ENCODE peak calls at places on chromosomes 2 and 18, in eight cellular contexts. B is adrenal gland, K is endothelial cell of umbilical vein, O is HCT116, M is heart left ventricle, A is body of pancreas, T is gastrocnemius medialis, C is uterus. V is an unnamed sample. For H3K4me1, the result is how much of the 10 kb centered on the place peaks cover.

GRCh38 chr18:32095156-32095555 is 3.5 kb downstream of the RNF138 start:
- DNase-seq in B (no peak), K (no peak), O (no peak), M (no peak), A (no peak), T (no peak), C (no peak), V (no peak)

GRCh38 chr2:198309081-198309480 is 504.7 kb downstream of the PLCL1 start:
- DNase-seq in B (no peak), K (no peak), O (no peak), M (no peak), A (no peak), T (no peak), C (no peak), V (no peak)

GRCh38 chr2:207131634-207132418 is 33.9 kb downstream of the KLF7 start:
- DNase-seq in B (no peak), K (peak), O (no peak), M (no peak), A (no peak), T (no peak), C (no peak), V (no peak)

GRCh38 chr18:69895081-69896047 is 52.3 kb downstream of the CD226 start:
- DNase-seq in B (no peak), K (no peak), O (no peak), M (no peak), A (no peak), T (no peak), C (no peak), V (no peak)

GRCh38 chr2:173076557-173077345 is 1.1 kb downstream of the MAP3K20 start:
- DNase-seq in B (no peak), K (peak), O (no peak), M (peak), A (peak), T (no peak), C (peak), V (no peak)

GRCh38 chr2:61660511-61661388 is 122.6 kb upstream of the XPO1 start:
- DNase-seq in B (peak), K (no peak), O (no peak), M (peak), A (peak), T (peak), C (no peak), V (no peak)

GRCh38 chr2:201116959-201117734 is 1.2 kb downstream of the CFLAR start:
- DNase-seq in B (peak), K (peak), O (peak), M (peak), A (peak), T (peak), C (peak), V (no peak)

GRCh38 chr2:180520206-180520605 is 460.2 kb upstream of the UBE2E3 start:
- DNase-seq in B (no peak), K (peak), O (peak), M (no peak), A (no peak), T (no peak), C (no peak), V (no peak)

GRCh38 chr2:96727431-96727830 is 12.4 kb downstream of the LMAN2L start:
- DNase-seq in B (no peak), K (no peak), O (no peak), M (no peak), A (no peak), T (no peak), C (no peak), V (no peak)

GRCh38 chr18:51107082-51107481 is 77.1 kb downstream of the SMAD4 start:
- DNase-seq in B (no peak), K (no peak), O (no peak), M (no peak), A (peak), T (no peak), C (no peak), V (no peak)

GRCh38 chr2:142025394-142025793 is 105.4 kb downstream of the LRP1B start:
- DNase-seq in B (no peak), K (no peak), O (no peak), M (no peak), A (no peak), T (no peak), C (no peak), V (no peak)

GRCh38 chr18:47978603-47979002 is 48.1 kb upstream of the SMAD2 start:
- DNase-seq in B (no peak), K (no peak), O (no peak), M (no peak), A (no peak), T (no peak), C (no peak), V (no peak)

GRCh38 chr2:44429034-44429433 is 67.3 kb downstream of the CAMKMT start:
- DNase-seq in B (no peak), K (no peak), O (no peak), M (no peak), A (no peak), T (no peak), C (no peak), V (no peak)

GRCh38 chr2:235570256-235570655 is 76.4 kb downstream of the AGAP1 start:
- DNase-seq in B (no peak), K (no peak), O (no peak), M (no peak), A (no peak), T (no peak), C (no peak), V (no peak)

GRCh38 chr18:13386891-13387801 is 168.6 kb downstream of the LDLRAD4 start:
- DNase-seq in B (peak), K (no peak), O (no peak), M (no peak), A (no peak), T (no peak), C (no peak), V (no peak)

GRCh38 chr2:317501-318424 is 29.9 kb upstream of the ALKAL2 start:
- DNase-seq in B (no peak), K (no peak), O (no peak), M (no peak), A (peak), T (no peak), C (no peak), V (no peak)

GRCh38 chr18:9082763-9083510 is 19.6 kb upstream of the NDUFV2 start:
- DNase-seq in B (no peak), K (no peak), O (no peak), M (no peak), A (no peak), T (no peak), C (no peak), V (no peak)

GRCh38 chr2:70958759-70959158 is 19.7 kb upstream of the ANKRD53 start:
- DNase-seq in B (no peak), K (no peak), O (no peak), M (peak), A (no peak), T (no peak), C (peak), V (peak)

GRCh38 chr18:21805771-21806366 is 65.3 kb downstream of the MIB1 start:
- DNase-seq in B (no peak), K (no peak), O (no peak), M (no peak), A (no peak), T (no peak), C (no peak), V (no peak)

GRCh38 chr2:10267551-10268465 is 34.9 kb upstream of the HPCAL1 start:
- DNase-seq in B (peak), K (no peak), O (no peak), M (no peak), A (peak), T (peak), C (peak), V (no peak)

GRCh38 chr2:222671259-222672067 is at the start of gene MOGAT1:
- DNase-seq in B (no peak), K (no peak), O (no peak), M (peak), A (peak), T (no peak), C (no peak), V (no peak)

GRCh38 chr2:126359494-126359893 is 296.5 kb upstream of the GYPC start:
- DNase-seq in B (no peak), K (no peak), O (no peak), M (no peak), A (no peak), T (no peak), C (no peak), V (no peak)

GRCh38 chr18:36640005-36640952 is 188.5 kb downstream of the TPGS2 start:
- DNase-seq in B (no peak), K (no peak), O (no peak), M (no peak), A (no peak), T (no peak), C (no peak), V (no peak)

GRCh38 chr2:163604941-163605555 is 130.8 kb downstream of the FIGN start:
- DNase-seq in B (no peak), K (no peak), O (no peak), M (no peak), A (no peak), T (no peak), C (no peak), V (no peak)

GRCh38 chr2:206615417-206616089 is 26.7 kb upstream of the FAM237A start:
- DNase-seq in B (no peak), K (no peak), O (no peak), M (no peak), A (no peak), T (no peak), C (no peak), V (no peak)

GRCh38 chr2:88626171-88627054 is 851 bp downstream of the EIF2AK3 start:
- DNase-seq in B (peak), K (peak), O (no peak), M (peak), A (peak), T (peak), C (peak), V (no peak)

GRCh38 chr2:149225446-149225845 is 104.9 kb upstream of the LYPD6 start:
- DNase-seq in B (no peak), K (no peak), O (no peak), M (no peak), A (no peak), T (no peak), C (no peak), V (no peak)

GRCh38 chr2:128444816-128445532 is 126.3 kb upstream of the HS6ST1 start:
- DNase-seq in B (peak), K (no peak), O (no peak), M (peak), A (no peak), T (no peak), C (peak), V (peak)

GRCh38 chr2:4020153-4020552 is 316.8 kb downstream of the DCDC2C start:
- DNase-seq in B (no peak), K (no peak), O (no peak), M (no peak), A (no peak), T (no peak), C (no peak), V (no peak)

GRCh38 chr2:234670052-234670451 is 173.2 kb upstream of the ARL4C start:
- DNase-seq in B (no peak), K (peak), O (no peak), M (no peak), A (no peak), T (no peak), C (no peak), V (peak)

GRCh38 chr2:217954051-217954450 is 48.7 kb downstream of the TNS1 start:
- DNase-seq in B (no peak), K (no peak), O (no peak), M (peak), A (no peak), T (no peak), C (peak), V (no peak)

GRCh38 chr2:217954971-217955740 is 47.6 kb downstream of the TNS1 start:
- DNase-seq in B (no peak), K (no peak), O (no peak), M (peak), A (no peak), T (no peak), C (peak), V (no peak)

GRCh38 chr2:217953011-217953481 is 49.7 kb downstream of the TNS1 start:
- DNase-seq in B (no peak), K (no peak), O (no peak), M (peak), A (no peak), T (no peak), C (peak), V (no peak)

GRCh38 chr2:217953531-217953932 is 49.3 kb downstream of the TNS1 start:
- DNase-seq in B (no peak), K (no peak), O (no peak), M (peak), A (no peak), T (no peak), C (peak), V (no peak)

DNA sequence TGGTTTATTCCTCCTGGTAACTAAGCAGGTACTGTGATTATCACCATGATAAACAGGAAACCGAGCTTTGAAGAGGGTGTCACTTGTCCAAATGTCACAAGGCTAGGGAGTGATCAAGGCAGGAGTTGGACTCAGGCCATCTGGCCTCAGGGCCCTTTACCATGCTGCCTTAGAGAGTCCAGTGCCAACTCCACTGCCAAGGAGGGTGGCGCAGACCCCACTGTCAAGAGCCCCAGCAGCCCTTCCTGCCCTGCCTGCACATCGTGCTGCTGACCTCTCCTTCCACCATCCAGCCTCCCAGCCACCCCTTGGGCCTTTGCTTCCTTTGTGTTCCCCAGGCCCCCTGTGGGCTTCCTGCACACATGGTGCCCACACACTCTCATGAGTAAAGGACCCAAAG is 48.3 kb downstream of the TNS1 start:
- DNase-seq in B (no peak), K (no peak), O (no peak), M (peak), A (no peak), T (no peak), C (peak), V (no peak)
- H3K4me1 ChIP-seq in B (half or more), K (under half), O (under half), M (half or more), A (half or more), T (under half), C (under half), V (half or more)

GRCh38 chr2:64751286-64752260 is 97.9 kb upstream of the SERTAD2 start:
- DNase-seq in B (peak), K (no peak), O (peak), M (peak), A (peak), T (peak), C (peak), V (no peak)
- TF ChIP-seq POLR2A in B (peak), K (peak), O (peak), M (peak), A (peak), T (peak), C (peak), V (no peak)

DNA sequence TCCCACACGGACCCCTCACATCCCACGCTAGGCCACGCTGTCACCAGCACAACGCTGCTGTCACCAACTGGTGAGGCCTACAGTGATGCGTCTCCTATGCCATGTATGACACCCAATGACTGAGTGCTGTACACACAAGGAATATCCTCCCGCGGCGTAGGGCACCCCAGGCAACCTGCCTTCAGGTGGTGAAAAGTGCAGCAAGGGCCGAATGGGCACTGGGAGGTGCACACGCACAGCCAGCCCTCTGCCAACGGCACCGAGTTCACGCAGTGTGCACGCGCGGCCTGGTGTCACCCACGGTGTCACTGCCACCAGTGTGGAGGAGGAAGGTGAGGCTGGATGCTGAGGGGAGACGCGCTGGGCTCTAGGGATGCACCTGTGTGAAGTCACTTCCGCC is 4.5 kb downstream of the HS1BP3 start:
- DNase-seq in B (no peak), K (no peak), O (no peak), M (no peak), A (no peak), T (no peak), C (no peak), V (no peak)
- H3K4me1 ChIP-seq in B (under half), K (under half), O (under half), M (under half), A (under half), T (under half), C (under half), V (under half)

DNA sequence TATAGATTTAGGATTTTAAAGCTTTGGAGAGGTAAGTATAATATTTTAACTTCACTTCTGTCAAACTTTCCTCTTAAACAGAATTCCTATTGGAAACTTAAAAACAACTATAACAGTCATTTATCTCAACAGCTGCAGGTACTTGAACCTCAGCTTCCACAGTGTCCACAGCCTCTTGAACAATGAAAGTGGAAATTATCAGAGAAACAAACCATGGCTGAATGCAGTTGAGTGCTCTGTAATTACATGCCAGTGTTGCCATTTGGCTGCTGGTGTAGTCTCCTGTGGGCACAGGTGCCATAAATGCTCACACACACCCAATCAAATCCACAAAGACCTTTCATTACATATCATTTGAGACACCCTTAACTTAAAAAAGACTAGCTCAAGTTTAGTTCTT is 125.1 kb downstream of the CPS1 start:
- DNase-seq in B (no peak), K (no peak), O (no peak), M (no peak), A (no peak), T (no peak), C (no peak), V (no peak)
- TF ChIP-seq POLR2A in B (no peak), K (no peak), O (no peak), M (no peak), A (no peak), T (no peak), C (no peak), V (no peak)

DNA sequence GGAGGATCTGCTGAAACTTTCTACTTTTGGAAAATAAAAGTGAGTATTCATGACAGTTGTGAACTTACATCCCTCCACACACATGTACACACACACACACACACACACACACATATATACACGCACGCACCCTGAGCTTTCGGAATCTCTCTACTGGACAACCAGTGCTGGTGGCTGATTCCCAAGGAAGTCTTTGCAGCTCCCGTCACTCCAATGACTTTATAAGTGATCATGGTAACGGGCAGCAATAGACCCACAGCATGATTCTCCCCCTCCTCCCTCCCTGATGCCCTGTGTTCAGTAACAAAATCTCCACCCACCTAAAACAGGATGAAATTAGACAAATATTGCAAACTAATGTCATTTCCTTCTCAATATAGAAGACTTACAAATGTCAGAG is 364.9 kb downstream of the IRS1 start:
- DNase-seq in B (no peak), K (no peak), O (no peak), M (no peak), A (no peak), T (no peak), C (no peak), V (no peak)
- H3K4me1 ChIP-seq in B (under half), K (under half), O (under half), M (under half), A (under half), T (under half), C (under half), V (under half)

V was measured in vagina.